ENCODE peak calls at places on chromosomes 12 and 14, in eight cellular contexts. One of them, this sample, is unnamed.

GRCh38 chr12:44618960-44619359 is 257.2 kb downstream of the NELL2 start:
- DNase-seq in suprapubic skin: no peak
- DNase-seq in HFF-Myc: no peak
- DNase-seq in RWPE1: no peak
- DNase-seq in mucosa of descending colon: no peak
- DNase-seq in body of pancreas: no peak
- DNase-seq in RWPE2: no peak
- DNase-seq in BE2C: no peak
- DNase-seq in this sample: no peak

GRCh38 chr14:36344211-36344610 is 23.8 kb upstream of the MBIP start:
- DNase-seq in suprapubic skin: no peak
- DNase-seq in RWPE2: no peak
- DNase-seq in RWPE1: no peak
- DNase-seq in HFF-Myc: no peak
- DNase-seq in BE2C: no peak
- DNase-seq in mucosa of descending colon: no peak
- DNase-seq in body of pancreas: no peak
- DNase-seq in this sample: no peak

GRCh38 chr14:22391908-22392307 is 197.1 kb downstream of the DAD1 start:
- DNase-seq in RWPE2: no peak
- DNase-seq in suprapubic skin: no peak
- DNase-seq in HFF-Myc: peak
- DNase-seq in RWPE1: peak
- DNase-seq in BE2C: peak
- DNase-seq in body of pancreas: peak
- DNase-seq in mucosa of descending colon: no peak
- DNase-seq in this sample: no peak

GRCh38 chr12:12505544-12506501 is 56.8 kb downstream of the DUSP16 start:
- DNase-seq in BE2C: peak
- DNase-seq in HFF-Myc: peak
- DNase-seq in mucosa of descending colon: no peak
- DNase-seq in RWPE1: no peak
- DNase-seq in body of pancreas: no peak
- DNase-seq in suprapubic skin: no peak
- DNase-seq in RWPE2: no peak
- DNase-seq in this sample: no peak

GRCh38 chr12:12995088-12995487 is 5.0 kb downstream of the HEBP1 start:
- DNase-seq in mucosa of descending colon: no peak
- DNase-seq in HFF-Myc: no peak
- DNase-seq in RWPE2: no peak
- DNase-seq in suprapubic skin: no peak
- DNase-seq in RWPE1: no peak
- DNase-seq in BE2C: no peak
- DNase-seq in body of pancreas: no peak
- DNase-seq in this sample: no peak

GRCh38 chr14:68784995-68785816 is 7.7 kb downstream of the ZFP36L1 start:
- DNase-seq in BE2C: no peak
- DNase-seq in mucosa of descending colon: peak
- DNase-seq in RWPE2: peak
- DNase-seq in HFF-Myc: no peak
- DNase-seq in suprapubic skin: peak
- DNase-seq in body of pancreas: peak
- DNase-seq in RWPE1: peak
- DNase-seq in this sample: no peak

GRCh38 chr12:21815306-21816062 is 41.0 kb upstream of the KCNJ8 start:
- DNase-seq in suprapubic skin: no peak
- DNase-seq in RWPE2: no peak
- DNase-seq in HFF-Myc: no peak
- DNase-seq in mucosa of descending colon: no peak
- DNase-seq in body of pancreas: no peak
- DNase-seq in BE2C: no peak
- DNase-seq in RWPE1: no peak
- DNase-seq in this sample: no peak

GRCh38 chr12:117646595-117646994 is 285.2 kb upstream of the NOS1 start:
- DNase-seq in mucosa of descending colon: no peak
- DNase-seq in suprapubic skin: no peak
- DNase-seq in BE2C: no peak
- DNase-seq in body of pancreas: no peak
- DNase-seq in RWPE1: no peak
- DNase-seq in RWPE2: no peak
- DNase-seq in HFF-Myc: no peak
- DNase-seq in this sample: no peak

GRCh38 chr12:14573118-14573517 is 5.4 kb upstream of the PLBD1 start:
- DNase-seq in mucosa of descending colon: no peak
- DNase-seq in suprapubic skin: no peak
- DNase-seq in BE2C: no peak
- DNase-seq in RWPE1: no peak
- DNase-seq in body of pancreas: no peak
- DNase-seq in HFF-Myc: no peak
- DNase-seq in RWPE2: no peak
- DNase-seq in this sample: no peak

GRCh38 chr14:48936352-48936751 is 649.8 kb downstream of the RPS29 start:
- DNase-seq in suprapubic skin: no peak
- DNase-seq in RWPE1: peak
- DNase-seq in BE2C: no peak
- DNase-seq in body of pancreas: no peak
- DNase-seq in HFF-Myc: no peak
- DNase-seq in mucosa of descending colon: no peak
- DNase-seq in RWPE2: no peak
- DNase-seq in this sample: no peak

GRCh38 chr12:132458441-132459225 is 31.3 kb upstream of the FBRSL1 start:
- DNase-seq in HFF-Myc: no peak
- DNase-seq in BE2C: no peak
- DNase-seq in body of pancreas: no peak
- DNase-seq in suprapubic skin: no peak
- DNase-seq in mucosa of descending colon: no peak
- DNase-seq in RWPE2: no peak
- DNase-seq in RWPE1: no peak
- DNase-seq in this sample: peak

GRCh38 chr12:132461526-132461925 is 28.4 kb upstream of the FBRSL1 start:
- DNase-seq in HFF-Myc: no peak
- DNase-seq in RWPE1: no peak
- DNase-seq in BE2C: no peak
- DNase-seq in suprapubic skin: no peak
- DNase-seq in mucosa of descending colon: no peak
- DNase-seq in RWPE2: no peak
- DNase-seq in body of pancreas: no peak
- DNase-seq in this sample: peak

GRCh38 chr12:132462778-132463177 is 27.2 kb upstream of the FBRSL1 start:
- DNase-seq in RWPE2: no peak
- DNase-seq in suprapubic skin: no peak
- DNase-seq in body of pancreas: no peak
- DNase-seq in RWPE1: no peak
- DNase-seq in HFF-Myc: no peak
- DNase-seq in mucosa of descending colon: no peak
- DNase-seq in BE2C: no peak
- DNase-seq in this sample: peak

GRCh38 chr12:132459270-132459669 is 30.7 kb upstream of the FBRSL1 start:
- DNase-seq in body of pancreas: no peak
- DNase-seq in HFF-Myc: no peak
- DNase-seq in mucosa of descending colon: no peak
- DNase-seq in RWPE2: no peak
- DNase-seq in BE2C: no peak
- DNase-seq in suprapubic skin: no peak
- DNase-seq in RWPE1: no peak
- DNase-seq in this sample: peak

GRCh38 chr12:132460571-132460970 is 29.4 kb upstream of the FBRSL1 start:
- DNase-seq in mucosa of descending colon: no peak
- DNase-seq in HFF-Myc: no peak
- DNase-seq in BE2C: peak
- DNase-seq in RWPE2: no peak
- DNase-seq in body of pancreas: no peak
- DNase-seq in suprapubic skin: no peak
- DNase-seq in RWPE1: no peak
- DNase-seq in this sample: peak
- TF ChIP-seq CTCF in mucosa of descending colon: no peak
- TF ChIP-seq CTCF in HFF-Myc: peak
- TF ChIP-seq CTCF in BE2C: peak
- TF ChIP-seq CTCF in RWPE2: no peak
- TF ChIP-seq CTCF in body of pancreas: peak
- TF ChIP-seq CTCF in suprapubic skin: no peak
- TF ChIP-seq CTCF in RWPE1: no peak
- TF ChIP-seq CTCF in this sample: peak

GRCh38 chr14:57290753-57291152 is 22.0 kb downstream of the AP5M1 start:
- DNase-seq in RWPE2: no peak
- DNase-seq in RWPE1: no peak
- DNase-seq in body of pancreas: no peak
- DNase-seq in BE2C: no peak
- DNase-seq in HFF-Myc: no peak
- DNase-seq in mucosa of descending colon: no peak
- DNase-seq in suprapubic skin: no peak
- DNase-seq in this sample: no peak

GRCh38 chr14:57295261-57295660 is 26.5 kb downstream of the AP5M1 start:
- DNase-seq in mucosa of descending colon: no peak
- DNase-seq in HFF-Myc: no peak
- DNase-seq in BE2C: no peak
- DNase-seq in RWPE1: no peak
- DNase-seq in RWPE2: no peak
- DNase-seq in suprapubic skin: no peak
- DNase-seq in body of pancreas: no peak
- DNase-seq in this sample: no peak

GRCh38 chr14:57297852-57298251 is 29.1 kb downstream of the AP5M1 start:
- DNase-seq in suprapubic skin: no peak
- DNase-seq in RWPE1: no peak
- DNase-seq in BE2C: no peak
- DNase-seq in HFF-Myc: no peak
- DNase-seq in body of pancreas: no peak
- DNase-seq in mucosa of descending colon: no peak
- DNase-seq in RWPE2: no peak
- DNase-seq in this sample: no peak

GRCh38 chr14:57291692-57292647 is 23.2 kb downstream of the AP5M1 start:
- DNase-seq in body of pancreas: no peak
- DNase-seq in mucosa of descending colon: no peak
- DNase-seq in RWPE1: no peak
- DNase-seq in HFF-Myc: no peak
- DNase-seq in RWPE2: no peak
- DNase-seq in suprapubic skin: no peak
- DNase-seq in BE2C: no peak
- DNase-seq in this sample: no peak

DNA sequence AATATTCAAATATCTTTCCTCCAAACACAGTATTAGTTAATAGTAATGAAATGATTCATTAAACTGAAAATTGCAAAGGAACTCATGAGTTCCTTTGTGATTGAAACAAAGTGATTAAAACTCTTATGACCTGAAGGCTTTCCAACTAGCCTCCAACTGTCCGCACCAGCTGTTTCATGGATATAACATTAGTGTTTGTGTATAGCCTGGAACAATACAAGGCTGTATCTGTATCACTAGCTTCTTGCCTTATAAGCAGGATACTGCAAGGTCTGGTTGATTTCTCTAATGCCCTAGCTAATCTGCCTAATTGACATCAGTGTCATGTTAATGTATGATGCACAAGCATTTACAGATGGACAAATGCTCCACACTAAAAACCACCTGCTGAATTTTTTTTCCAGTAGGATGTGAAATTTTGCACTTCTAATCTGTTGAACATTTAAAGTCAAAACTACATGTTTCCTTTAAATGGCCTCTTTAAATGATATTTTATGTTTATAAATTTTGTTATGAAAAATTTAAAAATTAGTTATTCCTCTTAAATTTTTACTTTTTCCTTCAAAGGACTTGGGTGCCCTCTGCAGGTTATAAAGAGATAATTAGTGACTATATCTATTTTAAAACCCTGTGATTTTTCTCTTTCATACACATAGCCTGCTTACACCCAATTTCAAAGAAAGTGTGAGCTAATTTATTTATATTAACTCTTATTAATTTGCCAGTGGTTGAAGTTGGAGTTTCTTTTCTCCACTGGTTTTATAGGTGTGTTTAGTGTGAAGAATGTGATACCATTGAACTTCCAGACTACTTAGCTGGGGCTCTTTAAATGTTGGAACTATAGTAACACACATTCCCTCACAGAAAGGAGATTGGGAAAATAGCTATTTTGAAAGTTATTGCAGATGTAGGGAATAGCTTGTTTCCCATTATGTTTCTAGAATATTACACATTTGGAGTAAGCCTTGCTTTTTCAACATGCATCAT is 25.4 kb downstream of the AP5M1 start:
- DNase-seq in RWPE2: no peak
- DNase-seq in mucosa of descending colon: no peak
- DNase-seq in RWPE1: no peak
- DNase-seq in body of pancreas: no peak
- DNase-seq in BE2C: no peak
- DNase-seq in HFF-Myc: no peak
- DNase-seq in suprapubic skin: no peak
- DNase-seq in this sample: no peak
- TF ChIP-seq CTCF in RWPE2: peak
- TF ChIP-seq CTCF in mucosa of descending colon: no peak
- TF ChIP-seq CTCF in RWPE1: peak
- TF ChIP-seq CTCF in body of pancreas: no peak
- TF ChIP-seq CTCF in BE2C: peak
- TF ChIP-seq CTCF in HFF-Myc: peak
- TF ChIP-seq CTCF in suprapubic skin: no peak
- TF ChIP-seq CTCF in this sample: peak

DNA sequence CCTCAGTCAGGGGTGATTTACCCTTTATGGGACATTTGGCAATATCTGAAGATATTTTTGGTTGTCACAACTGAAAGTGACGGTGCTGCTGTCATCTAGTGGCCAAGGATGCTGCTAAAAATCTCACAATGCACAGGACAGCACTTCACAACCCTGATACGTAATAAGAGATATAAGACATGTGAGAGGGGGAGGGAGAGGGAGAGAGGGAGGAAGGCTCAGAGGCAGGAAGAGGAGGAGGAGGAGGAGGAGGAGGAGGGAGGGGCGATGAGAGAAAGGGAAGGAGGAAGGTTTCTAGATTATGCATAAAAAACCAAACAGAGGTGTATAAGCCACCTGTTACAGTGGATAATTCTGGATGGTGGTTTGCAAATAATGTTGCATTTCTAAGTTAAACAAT is 14.3 kb downstream of the MYL2 start:
- DNase-seq in RWPE2: no peak
- DNase-seq in mucosa of descending colon: no peak
- DNase-seq in RWPE1: no peak
- DNase-seq in HFF-Myc: no peak
- DNase-seq in suprapubic skin: no peak
- DNase-seq in body of pancreas: no peak
- DNase-seq in BE2C: no peak
- DNase-seq in this sample: no peak
- TF ChIP-seq CTCF in RWPE2: no peak
- TF ChIP-seq CTCF in mucosa of descending colon: no peak
- TF ChIP-seq CTCF in RWPE1: no peak
- TF ChIP-seq CTCF in HFF-Myc: no peak
- TF ChIP-seq CTCF in suprapubic skin: no peak
- TF ChIP-seq CTCF in body of pancreas: no peak
- TF ChIP-seq CTCF in BE2C: peak
- TF ChIP-seq CTCF in this sample: no peak

DNA sequence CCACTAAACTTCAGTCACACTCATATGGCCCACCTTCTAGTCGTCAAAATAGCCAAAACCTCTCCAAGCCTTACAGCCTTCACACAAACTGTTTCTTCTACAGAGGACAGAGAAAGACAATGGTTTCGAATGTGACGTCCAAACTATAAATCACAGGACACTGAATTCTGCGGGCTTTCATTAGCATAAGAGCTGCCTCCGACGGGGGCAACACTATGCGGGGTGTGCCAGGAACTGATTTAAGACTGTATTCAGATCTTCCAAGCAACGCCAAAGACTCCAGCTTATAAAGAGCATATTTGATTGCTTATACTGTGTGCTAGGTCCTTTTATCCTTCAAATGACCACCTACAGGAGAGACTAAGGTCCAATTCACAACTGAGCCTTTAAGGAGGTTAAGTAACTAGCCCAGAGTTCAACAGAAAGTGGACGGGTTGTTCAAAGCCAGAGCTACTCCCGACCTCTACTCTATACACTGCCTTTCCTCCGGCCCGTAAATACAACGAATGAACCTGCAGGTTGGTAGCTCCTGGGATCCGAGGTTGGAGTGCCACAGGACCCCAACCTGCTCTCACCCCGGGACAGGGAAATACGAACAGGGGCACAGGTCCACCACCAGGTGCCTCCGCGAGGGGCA is 574 bp downstream of the L2HGDH start:
- DNase-seq in suprapubic skin: no peak
- DNase-seq in mucosa of descending colon: no peak
- DNase-seq in HFF-Myc: no peak
- DNase-seq in RWPE1: peak
- DNase-seq in RWPE2: no peak
- DNase-seq in body of pancreas: no peak
- DNase-seq in BE2C: no peak
- DNase-seq in this sample: no peak
- TF ChIP-seq CTCF in suprapubic skin: peak
- TF ChIP-seq CTCF in mucosa of descending colon: no peak
- TF ChIP-seq CTCF in HFF-Myc: peak
- TF ChIP-seq CTCF in RWPE1: no peak
- TF ChIP-seq CTCF in RWPE2: peak
- TF ChIP-seq CTCF in body of pancreas: peak
- TF ChIP-seq CTCF in BE2C: peak
- TF ChIP-seq CTCF in this sample: no peak

This sample was measured in chondrocyte.